ENCODE peak calls at places on chromosomes 7 and 10, in nine cellular contexts. U is body of pancreas, E is stomach, S is heart left ventricle, F is breast epithelium, P is ovary, H is prostate gland, M is endodermal cell, N is psoas muscle. X is an unnamed sample.

GRCh38 chr7:29835718-29836117 is 29.4 kb downstream of the WIPF3 start:
- DNase-seq in U (no peak), E (no peak), S (no peak), F (no peak), P (no peak), H (no peak), M (no peak), N (peak; percentile 56), X (no peak)

GRCh38 chr7:140004672-140005071 is 58.1 kb downstream of the PARP12 start:
- DNase-seq in U (no peak), E (no peak), S (no peak), F (no peak), P (no peak), H (no peak), M (no peak), N (no peak), X (no peak)

GRCh38 chr7:27175005-27175625 is 995 bp upstream of the HOXA10 start:
- DNase-seq in U (no peak), E (no peak), S (peak; percentile 15), F (peak; percentile 42), P (peak; percentile 32), H (peak; percentile 94), M (peak; percentile 72), N (peak; percentile 61), X (peak; percentile 22)

GRCh38 chr7:47380325-47381131 is 201.4 kb downstream of the TNS3 start:
- DNase-seq in U (peak; percentile 24), E (peak; percentile 47), S (no peak), F (no peak), P (no peak), H (no peak), M (peak; percentile 82), N (peak; percentile 25), X (no peak)

GRCh38 chr10:116271593-116272496 is 1.2 kb downstream of the GFRA1 start:
- DNase-seq in U (peak; percentile 40), E (no peak), S (no peak), F (peak; percentile 57), P (peak; percentile 46), H (no peak), M (peak; percentile 77), N (peak; percentile 68), X (no peak)

GRCh38 chr10:34908472-34908871 is 93.4 kb upstream of the PARD3 start:
- DNase-seq in U (no peak), E (no peak), S (no peak), F (no peak), P (no peak), H (no peak), M (no peak), N (no peak), X (peak; percentile 11)

GRCh38 chr10:128569546-128569945 is 443.3 kb upstream of the MKI67 start:
- DNase-seq in U (no peak), E (no peak), S (no peak), F (no peak), P (no peak), H (no peak), M (no peak), N (no peak), X (no peak)

GRCh38 chr10:78491812-78492211 is 458.1 kb downstream of the RPS24 start:
- DNase-seq in U (no peak), E (no peak), S (no peak), F (no peak), P (no peak), H (no peak), M (no peak), N (no peak), X (no peak)

GRCh38 chr10:73609116-73609515 is 18.0 kb upstream of the USP54 start:
- DNase-seq in U (no peak), E (no peak), S (no peak), F (no peak), P (no peak), H (no peak), M (no peak), N (no peak), X (no peak)

GRCh38 chr10:114821293-114821914 is at the start of gene FHIP2A:
- DNase-seq in U (peak; percentile 86), E (peak; percentile 82), S (peak; percentile 78), F (peak; percentile 65), P (peak; percentile 87), H (peak; percentile 64), M (peak; percentile 93), N (peak; percentile 90), X (peak; percentile 70)

GRCh38 chr7:101874028-101874427 is 56.6 kb downstream of the CUX1 start:
- DNase-seq in U (no peak), E (no peak), S (no peak), F (no peak), P (no peak), H (no peak), M (no peak), N (no peak), X (no peak)

GRCh38 chr7:68411742-68412141 is 1186.5 kb upstream of the AUTS2 start:
- DNase-seq in U (no peak), E (no peak), S (no peak), F (no peak), P (no peak), H (no peak), M (no peak), N (no peak), X (no peak)

GRCh38 chr10:5882961-5883360 is 6.7 kb downstream of the ANKRD16 start:
- DNase-seq in U (no peak), E (no peak), S (no peak), F (no peak), P (no peak), H (no peak), M (no peak), N (no peak), X (no peak)

GRCh38 chr7:157580324-157580723 is 243.5 kb downstream of the DNAJB6 start:
- DNase-seq in U (no peak), E (no peak), S (no peak), F (no peak), P (no peak), H (no peak), M (no peak), N (no peak), X (no peak)

GRCh38 chr10:100567826-100568225 is 32.1 kb downstream of the HIF1AN start:
- DNase-seq in U (no peak), E (no peak), S (no peak), F (no peak), P (no peak), H (no peak), M (peak; percentile 35), N (no peak), X (no peak)

GRCh38 chr10:100570518-100570865 is 34.7 kb downstream of the HIF1AN start:
- DNase-seq in U (no peak), E (no peak), S (no peak), F (no peak), P (no peak), H (no peak), M (no peak), N (no peak), X (no peak)

GRCh38 chr10:100568937-100569336 is 33.2 kb downstream of the HIF1AN start:
- DNase-seq in U (no peak), E (no peak), S (no peak), F (no peak), P (no peak), H (no peak), M (no peak), N (no peak), X (no peak)

GRCh38 chr10:100571069-100571817 is 35.5 kb downstream of the HIF1AN start:
- DNase-seq in U (no peak), E (no peak), S (no peak), F (no peak), P (no peak), H (no peak), M (no peak), N (no peak), X (no peak)

DNA sequence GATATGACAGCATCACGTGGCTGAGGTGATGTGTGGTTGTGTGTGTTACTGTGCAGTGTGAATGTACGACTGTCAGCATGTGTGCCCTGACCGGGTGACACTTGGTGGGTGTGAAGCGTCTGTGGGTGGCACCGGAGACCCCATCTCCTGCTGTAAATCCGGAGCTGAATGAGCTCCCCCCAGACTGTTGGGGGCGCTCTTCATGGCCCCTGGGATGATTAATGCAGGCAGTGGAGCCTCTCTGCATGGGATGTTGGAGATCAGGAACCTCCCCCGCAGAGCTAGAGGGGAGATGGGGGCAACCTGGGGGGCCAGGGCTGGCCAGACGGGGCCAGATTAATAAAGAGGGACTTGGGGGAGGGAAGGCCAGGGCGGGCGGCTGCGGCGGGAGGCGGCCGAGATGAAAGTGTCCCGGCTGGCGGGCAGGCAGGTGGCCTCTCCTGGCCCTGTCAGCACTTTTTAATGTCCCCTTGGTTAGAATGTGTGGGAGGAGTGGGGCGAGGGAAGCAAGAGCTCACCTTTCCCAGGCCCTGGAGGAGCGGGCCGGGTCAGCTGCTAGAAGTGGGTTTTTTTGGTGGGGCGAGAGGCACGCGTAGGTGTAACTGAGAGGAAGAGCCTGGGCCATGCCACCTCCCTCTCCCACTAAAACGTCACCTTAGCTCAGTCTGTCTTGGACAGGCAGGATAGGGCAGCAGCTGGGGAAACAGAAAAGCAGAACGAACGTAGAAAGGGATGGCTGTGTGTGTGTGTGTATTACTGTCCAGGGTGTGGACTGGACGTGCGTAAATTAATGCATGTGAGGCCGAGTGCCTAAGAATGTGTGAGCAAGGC is 34.2 kb downstream of the HIF1AN start:
- DNase-seq in U (peak; percentile 45), E (no peak), S (no peak), F (no peak), P (no peak), H (no peak), M (peak; percentile 80), N (no peak), X (no peak)
- TF ChIP-seq CTCF in U (peak; percentile 29), E (no peak), S (no peak), F (no peak), P (no peak), H (no peak), M (peak; percentile 74), N (no peak), X (no peak)

GRCh38 chr7:128900237-128900636 is 10.3 kb downstream of the KCP start:
- DNase-seq in U (no peak), E (no peak), S (no peak), F (no peak), P (no peak), H (no peak), M (no peak), N (no peak), X (no peak)
- H3K27ac ChIP-seq in U (no peak overlapping the region), E (no peak overlapping the region), S (no peak overlapping the region), F (no peak overlapping the region), P (no peak overlapping the region), H (no peak overlapping the region), M (no peak overlapping the region), N (no peak overlapping the region), X (no peak overlapping the region)

DNA sequence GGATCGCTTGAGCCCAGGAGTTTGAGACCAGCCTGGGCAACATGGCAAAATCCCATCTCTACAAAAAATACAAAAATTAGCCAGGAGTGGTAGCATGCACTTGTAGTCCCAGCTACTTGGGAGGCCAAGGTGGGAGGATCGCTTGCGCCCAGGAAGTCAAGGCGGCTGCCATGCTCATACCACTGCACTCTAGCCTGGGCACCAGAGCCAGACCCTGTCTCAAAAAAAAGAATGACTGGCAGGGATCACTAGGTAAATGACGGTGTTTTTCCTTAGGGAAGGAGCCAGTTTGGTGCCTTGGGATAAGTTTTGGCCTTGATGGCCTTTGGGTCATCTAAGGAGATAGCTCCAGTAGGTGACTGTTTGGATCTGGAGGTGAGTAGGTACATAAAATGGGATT is 8.9 kb downstream of the TMEM248 start:
- DNase-seq in U (no peak), E (no peak), S (no peak), F (no peak), P (no peak), H (no peak), M (no peak), N (no peak), X (no peak)
- H3K4me3 ChIP-seq in U (no peak overlapping the region), E (no peak overlapping the region), S (no peak overlapping the region), F (no peak overlapping the region), P (no peak overlapping the region), H (no peak overlapping the region), M (no peak overlapping the region), N (no peak overlapping the region), X (no peak overlapping the region)

GRCh38 chr7:123871998-123872867 is 27.3 kb downstream of the HYAL4 start:
- DNase-seq in U (peak; percentile 65), E (peak; percentile 65), S (peak; percentile 43), F (no peak), P (peak; percentile 43), H (peak; percentile 19), M (peak; percentile 81), N (peak; percentile 46), X (no peak)
- TF ChIP-seq CTCF in U (peak; percentile 62), E (no peak), S (peak; percentile 56), F (peak; percentile 32), P (peak; percentile 13), H (no peak), M (peak; percentile 86), N (peak; percentile 65), X (peak; percentile 33)

X was measured in dorsolateral prefrontal cortex.